ENCODE peak calls at places on chromosome 15, in eight cellular contexts. P is amniotic stem cell, Y is upper lobe of left lung, M is NCI-H748 treated with DMSO at 0.1 percent for 48 hours, Q is SK-N-SH, F is pons, X is NCI-H510A treated with DMSO at 0.1 percent for 48 hours, U is uterus. H is an unnamed sample.

GRCh38 chr15:90340345-90340744 is 11.7 kb upstream of the ZNF774 start:
- DNase-seq in P (no peak), Y (no peak), M (peak; percentile 20), Q (no peak), F (no peak), X (peak; percentile 36), U (no peak), H (no peak)

GRCh38 chr15:40567111-40567510 is 2.0 kb upstream of the RPUSD2 start:
- DNase-seq in P (no peak), Y (no peak), M (no peak), Q (no peak), F (peak; percentile 62), X (no peak), U (no peak), H (peak; percentile 24)

GRCh38 chr15:23595368-23595767 is 29.9 kb downstream of the MKRN3 start:
- DNase-seq in P (no peak), Y (no peak), M (no peak), Q (no peak), F (no peak), X (no peak), U (no peak), H (no peak)

GRCh38 chr15:79455361-79455760 is 23.2 kb downstream of the MINAR1 start:
- DNase-seq in P (no peak), Y (no peak), M (no peak), Q (no peak), F (no peak), X (no peak), U (no peak), H (peak; percentile 40)

GRCh38 chr15:53910236-53910849 is 67.9 kb upstream of the UNC13C start:
- DNase-seq in P (no peak), Y (peak; percentile 67), M (no peak), Q (no peak), F (no peak), X (no peak), U (no peak), H (peak; percentile 89)

GRCh38 chr15:56537881-56538280 is 72.9 kb upstream of the MNS1 start:
- DNase-seq in P (no peak), Y (no peak), M (no peak), Q (no peak), F (no peak), X (no peak), U (no peak), H (no peak)

GRCh38 chr15:43134157-43134637 is 811 bp downstream of the TMEM62 start:
- DNase-seq in P (no peak), Y (no peak), M (no peak), Q (peak; percentile 40), F (no peak), X (no peak), U (no peak), H (peak; percentile 31)

GRCh38 chr15:91942676-91943417 is 89.3 kb downstream of the SLCO3A1 start:
- DNase-seq in P (peak; percentile 22), Y (peak; percentile 93), M (no peak), Q (no peak), F (peak; percentile 83), X (peak; percentile 86), U (peak; percentile 92), H (peak; percentile 99)

GRCh38 chr15:71753346-71753745 is 57.0 kb upstream of the NR2E3 start:
- DNase-seq in P (no peak), Y (no peak), M (no peak), Q (no peak), F (no peak), X (no peak), U (no peak), H (peak; percentile 17)

GRCh38 chr15:19973718-19974117 is 567.9 kb downstream of the GOLGA6L6 start:
- DNase-seq in P (no peak), Y (no peak), M (no peak), Q (peak; percentile 21), F (no peak), X (no peak), U (no peak), H (no peak)

GRCh38 chr15:32657941-32658340 is 16.4 kb downstream of the SCG5 start:
- DNase-seq in P (no peak), Y (no peak), M (no peak), Q (no peak), F (no peak), X (no peak), U (no peak), H (no peak)

GRCh38 chr15:83108266-83109219 is 1.1 kb downstream of the TM6SF1 start:
- DNase-seq in P (no peak), Y (peak; percentile 88), M (no peak), Q (peak; percentile 33), F (peak; percentile 84), X (peak; percentile 14), U (peak; percentile 39), H (no peak)

GRCh38 chr15:81184188-81184587 is 12.5 kb upstream of the IL16 start:
- DNase-seq in P (no peak), Y (peak; percentile 47), M (no peak), Q (no peak), F (no peak), X (no peak), U (no peak), H (no peak)

GRCh38 chr15:85129881-85130280 is 148.2 kb downstream of the PDE8A start:
- DNase-seq in P (no peak), Y (no peak), M (no peak), Q (no peak), F (no peak), X (no peak), U (no peak), H (no peak)

GRCh38 chr15:66698318-66698961 is 3.6 kb upstream of the SMAD6 start:
- DNase-seq in P (peak; percentile 64), Y (peak; percentile 71), M (no peak), Q (peak; percentile 81), F (peak; percentile 56), X (peak; percentile 35), U (peak; percentile 66), H (peak; percentile 47)

GRCh38 chr15:40379853-40380252 is 2.7 kb upstream of the KNSTRN start:
- DNase-seq in P (peak; percentile 90), Y (peak; percentile 95), M (no peak), Q (no peak), F (peak; percentile 65), X (no peak), U (peak; percentile 38), H (peak; percentile 87)

GRCh38 chr15:66452971-66453580 is 44.5 kb downstream of the SNAPC5 start:
- DNase-seq in P (no peak), Y (peak; percentile 22), M (no peak), Q (no peak), F (peak; percentile 65), X (no peak), U (no peak), H (no peak)

GRCh38 chr15:63218114-63218808 is 28.9 kb downstream of the RAB8B start:
- DNase-seq in P (no peak), Y (no peak), M (no peak), Q (no peak), F (no peak), X (no peak), U (no peak), H (peak; percentile 94)

GRCh38 chr15:90126457-90127435 is 24.5 kb upstream of the IDH2 start:
- DNase-seq in P (no peak), Y (peak; percentile 55), M (no peak), Q (no peak), F (no peak), X (peak; percentile 6), U (no peak), H (no peak)

GRCh38 chr15:85584791-85585360 is 204.5 kb downstream of the AKAP13 start:
- DNase-seq in P (no peak), Y (no peak), M (no peak), Q (no peak), F (no peak), X (no peak), U (no peak), H (no peak)

GRCh38 chr15:92914103-92914499 is 14.0 kb downstream of the CHD2 start:
- DNase-seq in P (no peak), Y (no peak), M (no peak), Q (no peak), F (no peak), X (no peak), U (no peak), H (no peak)

GRCh38 chr15:29131336-29132109 is 138.1 kb downstream of the NSMCE3 start:
- DNase-seq in P (no peak), Y (no peak), M (no peak), Q (no peak), F (no peak), X (no peak), U (no peak), H (no peak)